ENCODE peak calls at places on chromosomes 7 and 10, in four cellular contexts. B is H1, Z is SK-N-SH, Q is WTC11. T is an unnamed sample.

GRCh38 chr10:109995178-109995577 is 12.6 kb upstream of the ADD3 start:
- DNase-seq in B (no peak), Z (no peak), Q (no peak), T (no peak)

GRCh38 chr10:62811159-62811875 is 4.8 kb downstream of the EGR2 start:
- DNase-seq in Z (no peak), Q (no peak), B (no peak), T (no peak)

GRCh38 chr7:158536871-158537865 is 50.5 kb downstream of the PTPRN2 start:
- DNase-seq in B (no peak), Q (no peak), Z (no peak), T (no peak)

GRCh38 chr10:1217237-1217587 is 161.0 kb downstream of the WDR37 start:
- DNase-seq in B (no peak), Z (no peak), Q (no peak), T (no peak)

GRCh38 chr10:9646201-9646600 is 1371.5 kb upstream of the CELF2 start:
- DNase-seq in Q (no peak), B (no peak), Z (no peak), T (no peak)

GRCh38 chr7:106345421-106346166 is 60.8 kb upstream of the NAMPT start:
- DNase-seq in B (no peak), Z (no peak), Q (no peak), T (no peak)

GRCh38 chr10:99431190-99431549 is 746 bp upstream of the GOT1 start:
- DNase-seq in Q (peak), Z (peak), B (no peak), T (peak)

GRCh38 chr10:21894648-21895342 is 108.7 kb downstream of the DNAJC1 start:
- DNase-seq in Q (no peak), Z (no peak), B (no peak), T (no peak)

GRCh38 chr10:49184642-49185111 is 3.5 kb downstream of the TMEM273 start:
- DNase-seq in Q (no peak), Z (no peak), B (no peak), T (no peak)

GRCh38 chr7:143040209-143040710 is 11.9 kb upstream of the OR6V1 start:
- DNase-seq in B (no peak), Z (no peak), Q (no peak), T (no peak)

GRCh38 chr7:41425926-41426325 is 277.0 kb downstream of the INHBA start:
- DNase-seq in B (no peak), Z (no peak), Q (no peak), T (no peak)

GRCh38 chr7:2248984-2249694 is 7.1 kb downstream of the NUDT1 start:
- DNase-seq in Q (no peak), B (no peak), Z (peak), T (no peak)

GRCh38 chr7:71466448-71467145 is 334.7 kb downstream of the GALNT17 start:
- DNase-seq in Z (no peak), Q (no peak), B (no peak), T (no peak)

GRCh38 chr7:135330088-135330487 is 96.5 kb downstream of the STRA8 start:
- DNase-seq in B (no peak), Z (no peak), Q (no peak), T (no peak)

GRCh38 chr10:46018453-46019169 is 11.8 kb downstream of the NCOA4 start:
- DNase-seq in Z (no peak), Q (no peak), B (no peak), T (peak)

GRCh38 chr7:47357398-47357797 is 224.5 kb downstream of the TNS3 start:
- DNase-seq in Z (no peak), Q (no peak), B (no peak), T (no peak)

GRCh38 chr10:115953983-115954382 is 319.0 kb downstream of the GFRA1 start:
- DNase-seq in B (no peak), Z (no peak), Q (no peak), T (no peak)
- TF ChIP-seq TEAD4 in B (no peak), Z (no peak), Q (no peak), T (no peak)

DNA sequence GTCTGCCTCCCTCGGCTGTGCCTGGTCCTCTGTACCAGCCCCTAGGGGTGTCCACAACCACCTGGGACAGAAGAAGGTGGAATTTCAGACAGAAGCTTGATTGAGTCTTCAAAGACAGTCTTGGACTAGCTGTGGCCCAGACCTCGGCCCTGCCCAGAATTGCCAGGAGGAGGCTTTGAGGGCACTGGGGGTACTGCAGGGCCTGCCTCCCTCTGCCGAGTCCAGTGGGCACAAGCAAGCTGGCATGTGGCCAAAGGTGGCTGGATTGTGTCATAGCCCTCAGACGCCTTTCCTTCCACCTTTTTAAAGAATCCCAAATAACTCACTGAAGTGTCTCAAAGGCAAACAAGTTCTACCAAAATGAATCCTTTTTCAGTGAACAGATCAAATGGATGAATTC is 29.0 kb upstream of the SLC26A4 start:
- DNase-seq in Q (no peak), Z (no peak), B (no peak), T (no peak)
- TF ChIP-seq TEAD4 in Q (no peak), Z (no peak), B (no peak), T (no peak)

GRCh38 chr7:91043181-91043580 is 221.1 kb upstream of the FZD1 start:
- DNase-seq in B (no peak), Q (no peak), Z (no peak), T (no peak)
- TF ChIP-seq TEAD4 in B (no peak), Q (no peak), Z (no peak), T (no peak)

GRCh38 chr10:120508966-120509365 is 51.9 kb downstream of the PLPP4 start:
- DNase-seq in Q (no peak), Z (no peak), B (no peak), T (no peak)
- TF ChIP-seq TEAD4 in Q (no peak), Z (no peak), B (no peak), T (no peak)

GRCh38 chr7:56009695-56010094 is 41.5 kb downstream of the PSPH start:
- DNase-seq in Q (no peak), B (no peak), Z (no peak), T (no peak)
- TF ChIP-seq TEAD4 in Q (no peak), B (no peak), Z (no peak), T (no peak)

DNA sequence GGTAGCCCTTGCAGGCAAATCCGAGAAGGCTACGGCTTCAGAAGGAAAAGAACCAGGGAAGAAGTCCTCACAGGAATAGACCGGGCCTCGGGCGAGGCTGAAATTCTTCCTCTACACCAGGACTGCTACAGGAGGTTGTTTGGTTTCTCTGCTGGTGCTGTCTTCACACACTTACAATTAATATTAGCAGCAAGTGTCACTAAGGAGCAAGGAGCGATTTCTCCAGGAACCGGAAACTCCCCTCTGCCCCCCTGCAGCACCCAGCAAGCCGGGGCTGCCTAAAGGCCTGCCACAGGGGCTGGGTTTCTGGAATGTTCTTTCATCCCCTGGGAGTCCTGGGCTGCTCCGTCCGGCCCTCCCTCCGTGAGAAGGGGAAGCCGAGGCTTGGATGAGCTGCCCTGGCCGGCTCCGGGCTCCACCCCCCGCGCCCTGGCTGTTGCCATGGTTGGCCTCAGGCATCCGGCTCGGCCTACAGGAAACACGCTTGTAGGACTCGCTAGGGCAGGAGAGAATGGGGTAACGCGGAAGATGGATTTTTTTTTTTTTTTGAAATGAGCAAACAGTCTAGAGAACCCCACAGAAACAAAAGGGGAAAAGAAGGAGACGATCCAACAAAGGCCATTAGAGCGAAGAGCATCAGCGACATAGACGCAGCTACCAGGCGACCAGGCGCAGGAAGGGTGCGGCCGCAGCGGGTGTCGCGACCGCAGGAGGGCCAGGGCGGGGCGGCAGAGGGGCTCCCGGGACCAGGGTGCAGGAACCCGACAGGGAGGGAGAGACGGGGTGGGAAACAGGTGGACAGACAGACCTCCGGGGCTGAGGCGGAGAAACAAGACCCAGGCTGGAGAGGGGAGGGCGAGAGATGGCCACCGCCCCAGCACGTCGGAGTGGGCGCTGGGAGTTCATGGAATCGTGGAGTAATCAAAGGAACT is 33.0 kb downstream of the EN2 start:
- DNase-seq in B (no peak), Q (peak), Z (peak), T (no peak)
- TF ChIP-seq TEAD4 in B (peak), Q (no peak), Z (no peak), T (no peak)

GRCh38 chr10:130177250-130177649 is 41.1 kb downstream of the GLRX3 start:
- DNase-seq in Z (no peak), Q (no peak), B (no peak), T (no peak)
- TF ChIP-seq TEAD4 in Z (no peak), Q (no peak), B (no peak), T (no peak)

GRCh38 chr10:69417542-69417941 is 824 bp upstream of the TACR2 start:
- DNase-seq in B (no peak), Z (no peak), Q (no peak), T (no peak)

GRCh38 chr10:69419096-69419760 is 2.5 kb upstream of the TACR2 start:
- DNase-seq in Q (no peak), B (no peak), Z (no peak), T (no peak)

GRCh38 chr10:69416695-69417094 is at the start of gene TACR2:
- DNase-seq in Q (no peak), B (no peak), Z (no peak), T (no peak)

GRCh38 chr10:69419761-69420126 is 3.0 kb upstream of the TACR2 start:
- DNase-seq in Q (no peak), B (no peak), Z (no peak), T (no peak)

DNA sequence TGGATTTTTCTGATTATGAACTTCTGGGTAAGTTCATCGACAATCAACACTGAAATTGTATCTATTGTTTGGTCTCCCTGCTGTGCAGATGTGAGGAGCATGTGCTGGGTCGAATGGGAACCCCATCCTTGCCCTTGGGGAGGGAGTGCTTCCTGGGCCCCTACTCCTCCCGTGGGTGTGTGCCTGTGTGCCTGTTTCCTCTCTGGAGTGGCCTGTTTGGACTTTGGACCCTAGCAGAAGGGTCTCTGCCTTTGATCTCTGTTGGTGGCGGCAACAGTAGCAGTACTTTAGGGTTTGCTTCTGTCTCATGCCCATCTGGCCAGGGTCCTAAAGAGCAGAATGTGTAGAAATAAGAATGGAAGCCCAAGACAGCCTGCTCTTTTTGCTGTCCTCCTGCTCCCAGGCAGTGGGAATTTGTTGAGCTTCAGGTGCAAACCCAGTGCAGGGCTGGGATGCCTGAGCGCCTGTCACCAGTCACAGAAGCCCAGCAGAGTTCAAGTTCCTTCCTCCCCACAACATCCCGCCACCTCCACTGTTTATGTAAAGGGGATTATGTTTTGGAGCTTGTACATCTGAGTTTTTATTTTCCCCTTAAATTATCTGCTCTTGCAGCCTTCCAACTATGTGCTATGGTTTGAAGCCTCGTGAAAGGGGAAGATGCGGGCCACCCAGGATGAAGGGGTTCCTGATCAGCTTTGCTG is 1.5 kb upstream of the TACR2 start:
- DNase-seq in Q (no peak), B (no peak), Z (no peak), T (no peak)
- TF ChIP-seq TEAD4 in Q (no peak), B (no peak), Z (no peak), T (no peak)